ENCODE peak calls at places on chromosomes 2 and 18, in six cellular contexts. X, K, L, B, R and Y are unnamed samples.

GRCh38 chr2:122660786-122661634 is 905.6 kb downstream of the TSN start:
- DNase-seq in X (no peak), B (no peak), R (no peak), L (no peak), K (no peak), Y (no peak)

GRCh38 chr18:74419761-74420160 is 37.3 kb downstream of the DIPK1C start:
- DNase-seq in L (no peak), K (no peak), B (no peak), X (no peak), R (no peak), Y (no peak)

GRCh38 chr2:167832840-167833239 is 414.6 kb downstream of the STK39 start:
- DNase-seq in X (no peak), R (no peak), B (no peak), K (no peak), L (no peak), Y (no peak)

GRCh38 chr2:65186093-65186868 is 41.4 kb upstream of the ACTR2 start:
- DNase-seq in L (peak), K (no peak), R (no peak), B (no peak), X (no peak), Y (no peak)

GRCh38 chr18:44894011-44894410 is 213.3 kb downstream of the SETBP1 start:
- DNase-seq in K (no peak), B (no peak), L (no peak), X (no peak), R (no peak), Y (no peak)

GRCh38 chr18:10190564-10190963 is 263.9 kb upstream of the APCDD1 start:
- DNase-seq in K (no peak), B (no peak), X (no peak), L (no peak), R (no peak), Y (no peak)

GRCh38 chr2:205261631-205262030 is 420.7 kb upstream of the NRP2 start:
- DNase-seq in R (no peak), X (no peak), K (no peak), B (no peak), L (no peak), Y (no peak)

GRCh38 chr2:183592271-183592670 is 468.0 kb downstream of the NUP35 start:
- DNase-seq in R (no peak), K (no peak), X (no peak), L (no peak), B (no peak), Y (no peak)

GRCh38 chr18:49621301-49621700 is 59.4 kb downstream of the LIPG start:
- DNase-seq in B (no peak), R (no peak), X (no peak), L (no peak), K (no peak), Y (no peak)

GRCh38 chr18:75264195-75264594 is 53.6 kb downstream of the TSHZ1 start:
- DNase-seq in K (no peak), X (no peak), R (no peak), B (no peak), L (no peak), Y (no peak)

GRCh38 chr2:234429265-234429664 is 67.6 kb downstream of the ARL4C start:
- DNase-seq in K (no peak), L (no peak), B (no peak), R (no peak), X (no peak), Y (no peak)

GRCh38 chr18:1848716-1849115 is 722.6 kb downstream of the METTL4 start:
- DNase-seq in B (no peak), R (no peak), X (no peak), K (no peak), L (no peak), Y (no peak)

GRCh38 chr2:61426267-61426897 is 44.5 kb downstream of the USP34 start:
- DNase-seq in R (no peak), B (peak), K (no peak), L (peak), X (peak), Y (peak)

GRCh38 chr2:12484536-12485115 is 232.1 kb upstream of the TRIB2 start:
- DNase-seq in L (no peak), B (no peak), X (no peak), R (no peak), K (no peak), Y (no peak)

GRCh38 chr2:111656893-111657292 is 227.1 kb downstream of the ANAPC1 start:
- DNase-seq in R (no peak), B (no peak), L (no peak), K (no peak), X (no peak), Y (no peak)

GRCh38 chr2:127047054-127047453 is 59.9 kb downstream of the BIN1 start:
- DNase-seq in X (peak), B (no peak), R (no peak), K (peak), L (no peak), Y (no peak)

GRCh38 chr2:214543386-214543955 is 132.6 kb downstream of the VWC2L start:
- DNase-seq in B (no peak), K (no peak), R (no peak), X (no peak), L (peak), Y (peak)

GRCh38 chr18:10571537-10571936 is 45.7 kb downstream of the NAPG start:
- DNase-seq in B (no peak), L (no peak), X (no peak), R (no peak), K (no peak), Y (no peak)

GRCh38 chr2:113755690-113756063 is 765 bp downstream of the SLC35F5 start:
- DNase-seq in L (peak), K (no peak), B (no peak), R (peak), X (no peak), Y (no peak)

DNA sequence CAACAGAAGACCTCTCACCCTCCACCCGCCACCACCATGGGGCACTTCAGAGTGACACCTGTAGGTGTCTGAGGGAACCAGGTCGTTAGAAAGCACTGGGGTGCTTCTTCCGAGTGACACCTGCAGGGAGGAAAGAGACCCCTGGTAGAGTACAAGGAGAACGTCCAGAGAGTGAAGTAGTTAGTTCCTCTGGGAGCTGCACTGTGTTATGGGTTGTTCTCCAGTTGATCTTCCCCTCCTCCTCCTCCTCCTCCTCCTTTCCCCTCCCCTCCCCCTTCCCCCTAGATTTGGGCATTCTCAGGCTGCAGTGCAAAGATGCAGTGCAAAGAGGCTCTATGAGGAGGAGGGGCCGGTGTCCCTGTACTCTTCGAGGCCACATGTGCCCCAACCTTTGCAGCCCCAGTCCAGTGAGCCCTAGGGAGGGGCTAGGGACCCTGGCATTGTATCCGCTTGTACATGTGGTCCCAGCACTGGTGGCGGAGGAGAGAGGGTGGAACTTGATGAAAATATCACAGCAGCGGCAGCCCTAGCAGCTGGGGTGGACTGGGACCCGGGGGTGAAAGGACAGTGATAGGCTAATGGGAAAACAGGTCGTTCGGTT is 850 bp downstream of the DNAJB2 start:
- DNase-seq in K (peak), B (peak), X (no peak), R (no peak), L (peak), Y (no peak)
- TF ChIP-seq CTCF in K (no peak), B (no peak), X (no peak), R (no peak), L (no peak), Y (no peak)

GRCh38 chr2:27264253-27264752 is 1.5 kb upstream of the SLC30A3 start:
- DNase-seq in R (no peak), K (no peak), B (no peak), L (no peak), X (no peak), Y (no peak)
- H3K4me3 ChIP-seq in R (no peak), K (peak), B (no peak), L (no peak), X (peak), Y (no peak)

DNA sequence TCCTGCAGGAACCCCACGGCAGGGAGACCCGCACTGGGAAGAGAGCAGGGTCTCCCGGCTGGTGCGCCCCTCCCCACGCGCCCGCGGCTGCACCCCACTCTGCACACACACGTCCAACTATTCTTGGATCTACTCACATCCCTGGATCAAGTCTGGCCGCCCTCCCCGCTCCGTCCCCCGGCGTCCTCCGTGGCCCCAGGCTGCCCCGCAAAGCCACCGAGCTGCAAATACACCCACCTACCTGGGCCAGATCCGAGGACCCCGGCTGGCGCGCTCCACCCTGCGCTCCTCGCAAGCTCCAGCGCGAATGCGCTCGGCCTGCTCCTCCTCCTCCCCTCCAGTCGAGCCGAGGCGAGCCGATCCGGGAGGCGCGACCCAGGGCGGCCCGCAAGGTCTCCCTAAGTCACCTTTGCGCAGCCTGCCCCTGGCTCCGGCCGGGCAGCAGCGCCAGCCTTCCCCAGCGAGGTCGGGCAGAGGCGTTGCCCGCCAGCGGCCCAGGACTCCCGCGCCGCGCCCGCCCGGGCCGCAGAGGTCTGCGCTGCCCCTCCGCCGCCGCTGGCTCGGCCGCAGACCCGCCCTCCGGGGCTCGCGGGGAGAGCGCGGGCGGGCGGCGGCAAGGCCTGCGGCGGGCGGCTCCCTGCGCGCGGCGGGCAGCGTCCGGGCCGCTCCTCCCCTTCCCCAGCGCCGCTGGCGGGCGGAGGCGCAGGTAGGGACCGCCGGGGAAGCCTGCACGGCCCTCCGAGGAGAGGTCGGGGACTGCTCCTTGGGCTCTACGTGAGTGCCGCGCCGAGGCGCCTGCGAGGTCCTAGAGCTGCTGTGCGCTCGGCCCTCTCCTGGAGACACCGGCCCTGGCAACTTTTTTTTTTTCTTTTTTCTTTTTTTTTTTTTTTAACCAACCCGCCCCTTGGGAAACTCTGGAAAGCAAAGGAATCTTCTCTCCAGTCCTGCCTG is 126.0 kb downstream of the OSBPL1A start:
- DNase-seq in X (peak), K (peak), L (peak), R (peak), B (peak), Y (peak)
- TF ChIP-seq CTCF in X (no peak), K (no peak), L (no peak), R (peak), B (peak), Y (peak)

DNA sequence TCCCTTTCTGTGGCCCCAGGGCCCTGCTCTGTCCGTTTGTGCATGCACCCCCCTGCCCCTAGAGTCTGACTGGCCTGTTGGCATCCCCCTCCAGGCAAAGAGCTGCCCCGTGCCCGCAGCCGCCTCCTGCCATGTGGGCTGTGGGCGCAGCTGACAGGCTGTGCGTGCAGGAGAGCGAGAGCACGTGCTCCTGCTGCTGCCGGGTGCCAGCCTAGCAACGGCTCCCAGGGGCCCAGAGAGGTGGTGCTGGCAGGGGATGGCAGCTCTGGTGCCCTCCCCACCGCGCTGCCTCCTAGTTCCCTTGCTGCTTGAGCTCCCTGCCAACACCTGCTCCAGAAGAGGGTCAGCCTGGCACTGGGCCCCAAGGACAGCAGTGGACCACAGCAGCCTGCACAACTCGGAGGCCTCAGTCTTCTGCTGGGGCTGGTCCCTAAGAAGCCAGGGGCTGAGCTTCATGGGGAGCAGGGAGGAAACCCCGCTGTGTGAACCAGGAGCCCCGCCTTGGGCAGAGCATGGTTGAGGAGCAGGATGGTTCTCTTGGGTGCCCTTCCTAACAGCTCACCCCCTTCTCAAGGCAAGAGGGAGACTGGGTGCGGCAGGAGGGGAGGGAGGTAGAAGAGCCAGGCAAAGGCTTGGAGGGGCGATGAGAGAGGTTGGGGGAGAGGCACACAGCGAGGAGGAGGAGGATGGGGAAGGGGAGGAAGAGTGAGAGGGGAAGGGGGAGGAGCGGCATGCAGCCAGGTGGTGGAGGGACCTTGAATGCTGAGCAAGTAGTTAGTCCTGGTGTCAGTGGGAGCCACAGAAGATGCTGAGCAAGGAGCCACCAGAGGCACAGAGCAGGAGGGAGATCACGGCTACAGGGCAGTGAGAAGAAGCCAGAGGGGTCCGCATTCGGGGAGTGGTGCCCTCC is 23.8 kb upstream of the PTMA start:
- DNase-seq in R (no peak), L (no peak), B (peak), X (peak), K (no peak), Y (no peak)
- H3K4me3 ChIP-seq in R (no peak), L (no peak), B (no peak), X (no peak), K (no peak), Y (no peak)

DNA sequence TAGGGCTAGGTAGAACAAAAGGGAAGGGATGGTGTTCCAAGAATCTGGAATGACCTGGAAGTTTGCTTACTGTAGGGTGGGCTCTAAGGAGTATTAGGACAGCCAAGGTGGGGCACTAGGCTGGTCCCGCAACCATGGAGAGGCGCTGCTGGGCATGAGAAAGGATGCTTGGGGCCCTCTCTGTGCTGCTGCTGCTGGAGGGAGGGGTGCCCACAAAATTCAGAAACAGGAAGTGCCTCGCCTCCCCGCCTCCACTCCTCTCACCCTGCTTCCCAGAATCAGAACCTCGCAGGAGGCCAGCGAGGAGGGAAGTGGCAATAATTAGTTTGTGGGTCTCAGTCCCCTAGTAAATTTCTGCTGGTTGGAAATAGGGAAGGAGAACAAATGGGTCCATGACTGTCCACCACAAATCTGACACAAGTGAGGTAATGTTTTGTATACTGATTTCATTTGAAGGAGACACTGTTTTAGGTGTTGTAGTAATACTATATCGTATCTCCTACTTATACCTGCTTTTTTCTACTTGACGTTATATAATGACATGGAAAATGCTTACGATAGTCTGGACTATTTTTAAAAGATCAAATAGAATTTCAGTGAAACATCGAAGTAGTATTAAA is 7.9 kb upstream of the PDCL3 start:
- DNase-seq in R (no peak), L (peak), X (peak), K (peak), B (no peak), Y (no peak)
- TF ChIP-seq CTCF in R (no peak), L (no peak), X (no peak), K (no peak), B (no peak), Y (no peak)

GRCh38 chr2:196169521-196169920 is 1.9 kb downstream of the STK17B start:
- DNase-seq in L (no peak), K (no peak), X (no peak), B (no peak), R (peak), Y (no peak)

GRCh38 chr2:196166876-196167275 is 4.5 kb downstream of the STK17B start:
- DNase-seq in K (no peak), L (no peak), R (peak), B (no peak), X (no peak), Y (peak)

GRCh38 chr2:196170202-196170680 is 1.1 kb downstream of the STK17B start:
- DNase-seq in R (peak), K (no peak), L (peak), X (no peak), B (peak), Y (peak)

GRCh38 chr2:196167666-196168065 is 3.7 kb downstream of the STK17B start:
- DNase-seq in B (no peak), K (no peak), L (no peak), X (no peak), R (no peak), Y (no peak)

DNA sequence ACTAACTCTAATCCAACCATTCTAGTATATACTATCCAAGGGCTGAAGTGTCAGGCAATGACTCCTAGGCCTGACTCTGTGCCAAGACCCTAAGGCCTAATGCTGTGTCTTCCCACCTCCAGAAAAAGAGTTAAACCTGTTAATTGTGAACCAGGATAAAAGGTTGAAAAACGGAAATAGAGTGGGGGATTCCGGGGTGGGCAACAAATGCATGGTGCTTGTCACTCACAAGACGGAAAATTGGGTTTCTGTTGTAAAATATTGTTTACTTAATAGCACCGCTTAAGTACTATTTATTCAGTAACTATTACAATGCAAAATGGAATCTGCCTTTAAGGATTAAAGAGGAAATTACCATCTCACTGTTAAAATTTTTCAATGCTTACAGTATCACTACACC is 3.2 kb downstream of the STK17B start:
- DNase-seq in B (no peak), R (peak), L (no peak), K (no peak), X (no peak), Y (peak)
- H3K4me3 ChIP-seq in B (no peak), R (peak), L (no peak), K (peak), X (peak), Y (peak)

GRCh38 chr2:3805120-3805519 is 101.7 kb downstream of the DCDC2C start:
- DNase-seq in L (no peak), K (no peak), B (no peak), X (no peak), R (no peak), Y (no peak)
- TF ChIP-seq CTCF in L (no peak), K (peak), B (no peak), X (no peak), R (no peak), Y (no peak)